ENCODE peak calls at places on chromosome 18, in four cellular contexts. W, O, E and J are unnamed samples. For H3K9me3, the result is how much of the 10 kb centered on the place peaks cover.

GRCh38 chr18:48161201-48161910 is 230.9 kb upstream of the SMAD2 start:
- DNase-seq in W (peak), O (no peak), E (peak), J (peak)

GRCh38 chr18:69230204-69230603 is 170.5 kb upstream of the DOK6 start:
- DNase-seq in W (no peak), O (no peak), E (no peak), J (no peak)

GRCh38 chr18:80245781-80246655 is 1.3 kb downstream of the PARD6G start:
- DNase-seq in W (no peak), O (no peak), E (no peak), J (no peak)

GRCh38 chr18:50115095-50115494 is 79.9 kb downstream of the MYO5B start:
- DNase-seq in W (no peak), O (no peak), E (no peak), J (no peak)

GRCh38 chr18:79329786-79330185 is 65.9 kb upstream of the NFATC1 start:
- DNase-seq in W (no peak), O (no peak), E (no peak), J (no peak)

GRCh38 chr18:55452123-55452611 is 135.8 kb downstream of the TCF4 start:
- DNase-seq in W (no peak), O (no peak), E (no peak), J (peak)

GRCh38 chr18:73758446-73758845 is 389.2 kb downstream of the FBXO15 start:
- DNase-seq in W (no peak), O (no peak), E (peak), J (no peak)

GRCh38 chr18:77559274-77559910 is 309.7 kb downstream of the GALR1 start:
- DNase-seq in W (no peak), O (no peak), E (no peak), J (no peak)

GRCh38 chr18:54117853-54118773 is 106.4 kb downstream of the MBD2 start:
- DNase-seq in W (no peak), O (no peak), E (no peak), J (no peak)

GRCh38 chr18:44679912-44680270 is 797 bp upstream of the SETBP1 start:
- DNase-seq in W (no peak), O (no peak), E (peak), J (peak)

GRCh38 chr18:23881778-23882177 is 132.8 kb upstream of the TTC39C start:
- DNase-seq in W (no peak), O (no peak), E (no peak), J (no peak)

GRCh38 chr18:69383191-69383590 is 17.5 kb upstream of the DOK6 start:
- DNase-seq in W (no peak), O (no peak), E (no peak), J (no peak)

GRCh38 chr18:51029378-51029693 is 677 bp upstream of the SMAD4 start:
- DNase-seq in W (no peak), O (no peak), E (peak), J (no peak)

GRCh38 chr18:59697236-59697932 is at the start of gene CCBE1:
- DNase-seq in W (peak), O (no peak), E (peak), J (peak)

GRCh38 chr18:48782381-48782841 is 168.4 kb downstream of the SMAD7 start:
- DNase-seq in W (no peak), O (no peak), E (no peak), J (no peak)

GRCh38 chr18:74190086-74190485 is 41.8 kb downstream of the TIMM21 start:
- DNase-seq in W (no peak), O (no peak), E (peak), J (no peak)

GRCh38 chr18:79988925-79989361 is 580 bp upstream of the TXNL4A start:
- DNase-seq in W (no peak), O (no peak), E (peak), J (peak)

GRCh38 chr18:35982404-35983114 is 10.1 kb downstream of the RMP24 start:
- DNase-seq in W (no peak), O (no peak), E (peak), J (no peak)

GRCh38 chr18:73739098-73739497 is 408.5 kb downstream of the FBXO15 start:
- DNase-seq in W (no peak), O (no peak), E (no peak), J (no peak)

GRCh38 chr18:576924-577323 is 3.3 kb upstream of the CETN1 start:
- DNase-seq in W (no peak), O (no peak), E (no peak), J (no peak)

GRCh38 chr18:41144444-41144843 is 810.6 kb upstream of the PIK3C3 start:
- DNase-seq in W (no peak), O (no peak), E (peak), J (no peak)

GRCh38 chr18:22432672-22433137 is 15.0 kb upstream of the CTAGE1 start:
- DNase-seq in W (peak), O (no peak), E (peak), J (peak)

GRCh38 chr18:37717098-37717497 is 151.5 kb upstream of the CELF4 start:
- DNase-seq in W (no peak), O (no peak), E (no peak), J (no peak)

GRCh38 chr18:47380153-47380552 is 128.7 kb upstream of the SKOR2 start:
- DNase-seq in W (no peak), O (no peak), E (no peak), J (no peak)

GRCh38 chr18:61535401-61535800 is 202.2 kb downstream of the CDH20 start:
- DNase-seq in W (no peak), O (no peak), E (no peak), J (no peak)

GRCh38 chr18:11999431-11999830 is 18.1 kb downstream of the IMPA2 start:
- DNase-seq in W (no peak), O (no peak), E (no peak), J (no peak)

GRCh38 chr18:49487711-49488310 is 777 bp upstream of the C18orf32 start:
- DNase-seq in W (no peak), O (no peak), E (no peak), J (no peak)

GRCh38 chr18:62460851-62461300 is 61.9 kb upstream of the ZCCHC2 start:
- DNase-seq in W (no peak), O (no peak), E (no peak), J (peak)

GRCh38 chr18:68454511-68455228 is 260.2 kb downstream of the TMX3 start:
- DNase-seq in W (no peak), O (no peak), E (peak), J (no peak)

GRCh38 chr18:23135679-23136325 is 517 bp downstream of the CABLES1 start:
- DNase-seq in W (no peak), O (no peak), E (no peak), J (no peak)

GRCh38 chr18:46019956-46020355 is 52.1 kb downstream of the PSTPIP2 start:
- DNase-seq in W (no peak), O (no peak), E (peak), J (no peak)

GRCh38 chr18:45664824-45665763 is 49.8 kb downstream of the SLC14A2 start:
- DNase-seq in W (peak), O (no peak), E (peak), J (peak)

GRCh38 chr18:41128126-41128525 is 826.9 kb upstream of the PIK3C3 start:
- DNase-seq in W (no peak), O (no peak), E (peak), J (no peak)

DNA sequence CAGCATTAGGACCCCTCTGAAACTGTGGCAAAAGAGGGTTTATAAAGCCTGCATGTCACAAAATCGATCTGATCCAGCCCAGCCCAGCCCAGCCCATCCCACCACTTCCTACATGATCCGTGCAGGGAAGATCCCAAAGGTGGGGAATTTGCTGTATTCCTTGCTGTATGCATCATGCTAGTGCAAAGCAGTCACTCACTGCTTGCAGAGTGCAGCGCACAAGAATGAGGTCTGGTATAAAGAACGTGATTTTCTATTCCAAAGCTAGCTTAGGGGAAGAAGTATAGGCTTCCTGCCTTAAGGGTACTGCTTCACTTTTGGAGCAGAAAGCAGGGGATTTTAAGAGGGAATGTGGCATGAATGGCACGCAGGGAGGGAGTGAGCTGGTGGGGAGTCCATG is 18.9 kb upstream of the SERPINB11 start:
- DNase-seq in W (no peak), O (no peak), E (peak), J (no peak)
- TF ChIP-seq ELK1 in W (no peak), O (no peak), E (no peak), J (no peak)

DNA sequence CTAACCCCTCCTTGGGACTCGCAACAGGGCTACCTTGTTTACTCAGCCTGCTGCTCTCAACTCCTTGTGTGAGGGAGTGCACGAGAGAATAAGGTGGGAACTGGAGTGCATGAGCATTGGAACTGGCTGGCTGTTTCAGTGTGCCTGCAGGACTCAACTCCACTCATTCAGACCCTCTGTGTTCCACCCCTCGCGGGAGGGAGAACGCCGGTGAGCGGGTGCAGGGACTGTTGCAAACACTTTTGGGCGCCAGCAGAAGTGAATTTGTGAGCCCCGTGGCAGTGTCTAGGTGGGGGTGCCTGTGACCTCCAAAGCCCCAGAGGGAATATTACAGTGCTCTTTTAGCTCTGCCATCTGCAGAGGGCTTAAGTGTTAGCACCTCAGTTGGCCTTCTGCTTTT is 1978.3 kb upstream of the PIK3C3 start:
- DNase-seq in W (no peak), O (no peak), E (no peak), J (no peak)
- H3K9me3 ChIP-seq in W (under half), O (under half), E (under half), J (under half)

DNA sequence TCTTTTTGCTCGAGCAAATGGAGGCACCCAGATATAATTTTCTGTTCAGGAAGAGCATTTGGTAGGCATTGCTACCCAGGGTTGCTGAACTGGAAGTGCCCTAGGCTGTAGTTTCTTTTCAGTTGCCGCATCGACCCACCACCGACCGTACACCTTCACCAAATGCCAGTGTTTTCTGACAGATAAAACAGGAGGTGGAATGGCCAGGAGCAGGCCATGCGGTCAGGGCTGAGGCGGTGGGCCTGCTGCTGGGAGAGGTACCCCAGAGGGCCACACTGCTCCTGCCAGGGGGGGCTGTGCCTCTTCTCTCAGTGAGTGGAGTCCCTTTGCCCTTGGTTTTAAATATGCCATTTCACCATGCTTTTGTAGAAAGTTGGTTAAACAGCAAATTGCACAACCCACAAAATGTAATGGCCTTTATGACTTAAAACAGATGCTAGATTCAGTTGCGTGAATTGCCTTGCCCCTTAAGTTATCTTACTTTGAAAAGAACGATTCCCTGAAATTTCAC is 36.5 kb downstream of the TSHZ1 start:
- DNase-seq in W (no peak), O (no peak), E (peak), J (no peak)
- TF ChIP-seq ELK1 in W (no peak), O (no peak), E (no peak), J (no peak)

GRCh38 chr18:5979971-5980457 is 84.7 kb upstream of the TMEM200C start:
- DNase-seq in W (no peak), O (peak), E (no peak), J (no peak)
- H3K9me3 ChIP-seq in W (under half), O (under half), E (under half), J (under half)

GRCh38 chr18:9861157-9861556 is 24.6 kb upstream of the TXNDC2 start:
- DNase-seq in W (no peak), O (peak), E (no peak), J (no peak)
- TF ChIP-seq ELK1 in W (no peak), O (no peak), E (no peak), J (no peak)

DNA sequence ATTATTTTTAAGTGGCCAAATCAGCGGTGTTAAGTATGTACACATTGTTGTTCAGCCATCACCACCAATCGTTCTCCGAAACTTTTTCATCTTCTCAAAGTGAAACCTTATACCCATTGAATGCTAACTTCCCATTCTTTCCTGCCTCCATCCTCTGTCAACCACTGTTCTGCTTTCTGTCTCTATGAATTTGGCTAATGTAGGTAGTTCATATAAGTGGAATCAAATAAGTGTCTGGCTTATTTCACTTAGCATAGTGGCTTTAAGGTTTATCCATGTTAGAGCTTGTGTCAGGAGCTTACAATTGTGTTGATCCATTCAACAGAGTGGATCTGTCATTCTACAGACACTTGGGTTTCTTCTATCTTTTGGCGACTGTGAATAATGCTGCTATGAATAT is 192.1 kb downstream of the WDR7 start:
- DNase-seq in W (no peak), O (no peak), E (no peak), J (no peak)
- H3K9me3 ChIP-seq in W (under half), O (under half), E (under half), J (under half)